ENCODE peak calls at places on chromosomes 12 and 14, in seven cellular contexts. Q, W, D, N, B, Z and C are unnamed samples.

GRCh38 chr14:53630336-53630735 is 326.3 kb downstream of the BMP4 start:
- DNase-seq in Q (no peak), W (no peak), D (no peak), N (no peak), B (no peak), Z (peak), C (no peak)

GRCh38 chr14:97977711-97978261 is 1180.6 kb downstream of the VRK1 start:
- DNase-seq in Q (peak), W (no peak), D (peak), N (peak), B (peak), Z (peak), C (no peak)

GRCh38 chr12:22658214-22658613 is 33.2 kb downstream of the ETNK1 start:
- DNase-seq in Q (no peak), W (peak), D (no peak), N (no peak), B (peak), Z (peak), C (no peak)

GRCh38 chr12:57195186-57195585 is 21.4 kb upstream of the NXPH4 start:
- DNase-seq in Q (no peak), W (no peak), D (no peak), N (no peak), B (no peak), Z (no peak), C (no peak)

GRCh38 chr14:93285048-93285447 is 47.8 kb downstream of the BTBD7 start:
- DNase-seq in Q (no peak), W (peak), D (no peak), N (no peak), B (peak), Z (peak), C (no peak)

GRCh38 chr12:69397978-69398377 is 38.4 kb downstream of the YEATS4 start:
- DNase-seq in Q (no peak), W (no peak), D (no peak), N (no peak), B (peak), Z (peak), C (no peak)

GRCh38 chr12:71945121-71945520 is 6.5 kb downstream of the TPH2 start:
- DNase-seq in Q (no peak), W (no peak), D (no peak), N (no peak), B (no peak), Z (no peak), C (no peak)

GRCh38 chr12:51884676-51885229 is 3.1 kb upstream of the ANKRD33 start:
- DNase-seq in Q (no peak), W (no peak), D (peak), N (no peak), B (peak), Z (no peak), C (no peak)

GRCh38 chr14:93527076-93527692 is 96.4 kb downstream of the UNC79 start:
- DNase-seq in Q (no peak), W (no peak), D (no peak), N (no peak), B (peak), Z (no peak), C (no peak)

GRCh38 chr12:6226002-6226700 is 26.0 kb downstream of the CD9 start:
- DNase-seq in Q (peak), W (no peak), D (no peak), N (peak), B (peak), Z (peak), C (no peak)

DNA sequence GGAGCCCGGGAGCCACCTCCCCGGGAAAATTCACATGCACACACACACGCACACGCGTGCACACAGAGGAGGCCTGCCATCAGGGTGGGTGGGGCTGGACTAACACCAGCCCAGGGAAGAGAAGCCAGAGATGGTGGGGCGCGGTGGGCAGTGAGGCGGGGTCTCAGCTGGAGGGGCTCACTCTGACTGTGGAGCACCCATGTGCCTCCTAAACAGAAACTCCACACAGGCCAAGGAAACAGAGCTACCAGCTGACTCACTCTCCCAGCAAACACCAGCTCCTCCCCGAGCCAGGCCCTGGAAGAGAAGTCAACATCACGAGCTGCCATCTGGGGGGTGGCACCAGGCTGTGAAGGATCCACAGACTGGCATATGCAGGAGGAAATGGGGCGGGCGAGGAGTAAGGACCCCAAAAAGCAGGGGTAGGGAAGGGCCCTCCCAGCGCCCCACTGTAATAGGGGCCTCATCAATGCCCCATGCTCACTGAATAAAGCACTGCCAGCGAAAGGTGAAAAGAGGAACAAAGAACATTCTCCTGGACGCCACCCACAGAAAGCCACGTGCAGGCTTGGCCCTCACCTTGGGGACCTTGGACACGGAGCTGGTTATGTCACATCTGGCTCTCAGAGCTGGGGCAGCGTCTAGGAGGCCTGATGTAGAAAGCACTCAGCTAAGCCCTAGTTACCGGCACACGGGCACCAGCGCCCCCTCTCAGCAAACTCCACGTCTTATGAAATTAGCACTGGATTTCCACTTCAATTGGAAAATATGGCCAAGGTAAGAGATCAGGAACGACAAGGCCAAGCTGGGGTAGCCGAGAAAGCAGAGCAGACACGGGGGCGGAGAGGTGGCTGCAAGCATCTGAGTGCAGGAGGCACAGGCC is 8.4 kb upstream of the INF2 start:
- DNase-seq in Q (peak), W (peak), D (peak), N (peak), B (peak), Z (peak), C (no peak)
- H3K4me3 ChIP-seq in Q (no peak), W (no peak), D (no peak), N (no peak), B (peak), Z (peak), C (no peak)

DNA sequence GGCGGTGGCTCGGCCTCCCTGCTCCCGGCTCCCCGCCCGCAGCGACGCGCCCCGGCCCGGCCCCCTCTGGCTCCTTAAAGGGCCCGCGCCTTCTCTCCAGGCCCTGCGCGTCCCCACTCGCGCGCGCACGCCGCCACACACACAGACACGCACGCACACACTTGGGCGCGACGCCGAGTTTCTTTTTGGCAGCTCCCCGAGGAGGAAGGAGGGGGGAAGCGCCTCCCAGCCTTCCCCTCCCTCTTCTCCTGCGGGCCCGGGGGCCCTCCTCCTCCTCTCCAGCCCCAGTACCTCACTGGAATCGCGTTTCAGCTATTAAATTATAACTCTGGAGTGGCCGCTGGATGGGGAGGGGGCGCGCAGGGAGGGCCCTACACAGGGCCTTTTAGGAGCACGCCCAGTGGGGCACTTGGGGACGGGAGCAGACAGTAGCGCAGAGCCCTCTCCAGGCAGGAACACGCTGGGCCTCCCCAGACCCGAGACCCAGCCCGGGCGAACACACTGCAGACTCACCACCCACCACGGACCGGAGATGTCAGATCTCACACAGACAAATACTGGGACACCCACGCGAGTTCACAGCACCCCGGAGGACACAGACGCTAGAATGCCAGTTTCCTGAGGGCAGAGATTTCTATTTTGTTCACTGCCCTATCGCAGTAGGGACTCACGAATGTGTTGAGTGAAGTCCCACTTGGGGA is 411 bp upstream of the NCOR2 start:
- DNase-seq in Q (peak), W (peak), D (peak), N (peak), B (peak), Z (peak), C (peak)
- H3K4me3 ChIP-seq in Q (peak), W (peak), D (no peak), N (no peak), B (peak), Z (no peak), C (peak)

DNA sequence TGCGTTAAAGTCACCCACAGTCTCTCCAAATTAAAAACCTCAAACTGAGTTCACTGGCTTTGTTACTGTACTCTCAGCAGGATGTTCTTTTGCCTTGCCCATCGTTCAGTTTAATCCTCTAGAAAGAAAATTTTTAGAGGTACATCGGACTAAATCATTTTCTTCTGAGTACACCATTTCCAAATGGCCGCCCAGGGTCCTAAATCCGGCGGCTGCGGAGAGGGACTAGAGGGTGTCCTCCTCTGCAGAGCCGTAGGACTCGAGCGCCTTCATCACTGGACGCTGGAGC is 1.4 kb downstream of the LIN7A start:
- DNase-seq in Q (peak), W (no peak), D (no peak), N (no peak), B (no peak), Z (no peak), C (peak)
- H3K4me3 ChIP-seq in Q (peak), W (peak), D (peak), N (peak), B (peak), Z (peak), C (peak)

GRCh38 chr12:68198490-68199086 is 27.0 kb downstream of the IL26 start:
- DNase-seq in Q (no peak), W (no peak), D (no peak), N (no peak), B (no peak), Z (no peak), C (no peak)
- H3K4me3 ChIP-seq in Q (no peak), W (no peak), D (no peak), N (no peak), B (no peak), Z (no peak), C (no peak)

GRCh38 chr14:105059035-105059916 is 6.0 kb downstream of the GPR132 start:
- DNase-seq in Q (peak), W (no peak), D (no peak), N (no peak), B (no peak), Z (peak), C (no peak)

GRCh38 chr14:105058521-105059034 is 6.7 kb downstream of the GPR132 start:
- DNase-seq in Q (peak), W (no peak), D (no peak), N (no peak), B (no peak), Z (no peak), C (no peak)

GRCh38 chr14:105060751-105061427 is 4.3 kb downstream of the GPR132 start:
- DNase-seq in Q (peak), W (peak), D (peak), N (peak), B (no peak), Z (no peak), C (no peak)

GRCh38 chr14:105061428-105062047 is 3.7 kb downstream of the GPR132 start:
- DNase-seq in Q (peak), W (peak), D (peak), N (peak), B (no peak), Z (no peak), C (no peak)

DNA sequence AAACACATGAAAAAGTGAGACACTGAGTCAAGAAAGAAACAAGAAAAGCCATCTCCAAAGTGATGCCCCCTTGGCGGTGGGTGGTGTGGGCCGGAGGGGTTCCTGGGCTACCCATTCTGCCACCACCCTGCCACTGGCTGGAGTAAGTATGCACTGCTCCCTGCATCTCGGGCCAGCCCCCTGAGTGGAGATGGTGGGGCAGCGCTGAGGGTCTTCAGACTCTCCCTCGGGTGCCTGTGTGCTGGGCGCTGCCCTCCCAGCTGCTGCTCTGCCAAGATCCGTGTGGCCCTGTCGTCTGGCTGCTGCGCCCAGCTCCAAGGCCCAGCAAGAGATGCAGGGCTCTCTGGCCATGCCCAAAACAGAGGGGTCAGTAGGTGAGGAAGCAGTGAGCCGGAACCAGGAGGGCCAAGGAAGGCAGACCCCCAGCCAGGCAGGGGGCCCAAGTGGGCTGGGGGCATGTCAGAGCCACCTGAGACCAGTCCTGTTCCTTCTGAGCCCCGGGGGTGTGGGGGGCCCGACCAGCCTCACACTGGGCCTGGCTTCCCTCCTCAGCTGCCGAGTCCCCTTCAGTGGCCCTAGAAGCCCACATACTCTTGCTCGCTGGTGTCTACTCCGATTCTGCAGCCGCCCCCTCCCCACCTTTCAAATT is 5.2 kb downstream of the GPR132 start:
- DNase-seq in Q (peak), W (no peak), D (peak), N (no peak), B (no peak), Z (no peak), C (no peak)
- H3K4me3 ChIP-seq in Q (no peak), W (no peak), D (no peak), N (no peak), B (no peak), Z (no peak), C (no peak)

GRCh38 chr14:55077155-55077554 is 25.7 kb downstream of the MAPK1IP1L start:
- DNase-seq in Q (no peak), W (peak), D (no peak), N (no peak), B (peak), Z (peak), C (no peak)
- H3K4me3 ChIP-seq in Q (no peak), W (no peak), D (no peak), N (no peak), B (no peak), Z (no peak), C (no peak)